ENCODE peak calls at places on chromosomes 6 and 20, in eight cellular contexts. S, T, B, M, V, D, E and O are unnamed samples.
A peak's percentile ranks its signal among the peaks of the same experiment; 100 is the strongest.

GRCh38 chr6:81561731-81562130 is 190.8 kb downstream of the TENT5A start:
- DNase-seq in B (no peak), S (no peak), E (no peak), M (peak; percentile 18), D (no peak), T (no peak), V (no peak), O (no peak)

GRCh38 chr20:23133560-23133998 is 47.5 kb upstream of the CD93 start:
- DNase-seq in V (no peak), M (no peak), B (no peak), T (no peak), S (no peak), D (no peak), E (no peak), O (no peak)

GRCh38 chr6:87968435-87969278 is 79.0 kb upstream of the SPACA1 start:
- DNase-seq in V (no peak), E (no peak), B (no peak), M (no peak), D (no peak), T (peak; percentile 47), S (no peak), O (no peak)

GRCh38 chr6:136994782-136995181 is 50.0 kb downstream of the IL20RA start:
- DNase-seq in D (no peak), T (no peak), S (peak; percentile 12), B (no peak), V (no peak), M (no peak), E (no peak), O (no peak)

GRCh38 chr6:3726421-3726820 is 25.1 kb downstream of the PXDC1 start:
- DNase-seq in T (no peak), B (no peak), E (no peak), V (no peak), S (no peak), M (no peak), D (no peak), O (no peak)

GRCh38 chr6:43939281-43940070 is 169.5 kb downstream of the VEGFA start:
- DNase-seq in T (no peak), M (no peak), D (no peak), V (no peak), S (no peak), E (no peak), B (no peak), O (no peak)

GRCh38 chr6:122107256-122107655 is 292.2 kb upstream of the HSF2 start:
- DNase-seq in V (no peak), M (no peak), B (no peak), T (no peak), S (no peak), E (no peak), D (no peak), O (no peak)

GRCh38 chr20:61288331-61288784 is 36.3 kb downstream of the CDH4 start:
- DNase-seq in T (no peak), M (no peak), E (no peak), V (no peak), B (no peak), S (no peak), D (no peak), O (no peak)

GRCh38 chr6:112253505-112253841 is 894 bp downstream of the LAMA4 start:
- DNase-seq in V (no peak), T (peak; percentile 17), D (no peak), S (no peak), E (no peak), M (no peak), B (no peak), O (no peak)

GRCh38 chr6:161351855-161352254 is 78.0 kb upstream of the AGPAT4 start:
- DNase-seq in E (no peak), B (no peak), S (no peak), V (no peak), D (no peak), T (no peak), M (no peak), O (no peak)

GRCh38 chr6:45608252-45608911 is 230.6 kb upstream of the SUPT3H start:
- DNase-seq in E (no peak), B (no peak), M (peak; percentile 15), D (no peak), V (peak; percentile 40), T (no peak), S (no peak), O (no peak)

GRCh38 chr6:12339808-12340487 is 49.8 kb downstream of the EDN1 start:
- DNase-seq in S (no peak), T (no peak), V (no peak), B (no peak), D (no peak), M (no peak), E (no peak), O (no peak)

DNA sequence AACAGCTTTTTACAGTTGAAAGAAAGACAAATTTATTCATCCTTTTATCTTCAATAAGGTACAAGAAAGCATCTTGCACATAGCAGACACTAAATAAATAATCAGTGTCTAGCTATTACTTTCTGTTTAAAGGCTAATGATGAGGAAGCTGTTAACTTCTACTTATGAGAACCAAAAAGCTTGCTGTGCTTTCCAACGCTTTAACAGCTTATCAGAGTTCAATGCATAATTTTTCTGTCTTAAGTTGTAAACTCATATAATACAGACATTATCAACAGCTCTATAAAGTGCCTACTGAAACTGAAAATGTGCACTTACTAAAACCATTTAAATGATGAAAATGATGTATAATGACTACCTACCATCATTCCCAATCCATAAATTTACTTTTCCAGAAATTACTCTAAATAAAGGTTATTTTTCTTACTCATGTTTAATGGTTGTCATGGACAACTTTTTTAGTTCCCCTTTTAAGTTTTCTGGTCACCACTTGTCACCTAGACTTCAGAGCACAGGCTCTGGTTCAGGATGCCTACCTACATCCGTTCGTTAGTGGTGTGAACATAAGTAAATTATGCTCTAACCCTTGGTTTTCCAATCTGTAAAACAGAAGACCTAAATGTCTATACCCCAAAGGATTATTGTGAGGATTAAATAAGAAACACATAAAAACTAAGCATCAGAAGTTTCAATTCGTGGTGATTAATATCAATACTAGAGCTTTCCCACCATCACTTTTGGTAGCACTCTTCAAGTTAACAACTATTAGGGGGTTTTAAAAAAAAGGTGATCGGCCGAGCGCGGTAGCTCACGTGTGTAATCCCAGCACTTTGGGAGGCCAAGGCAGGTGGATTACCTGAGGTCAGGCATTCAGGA is 8.0 kb downstream of the PNISR start:
- DNase-seq in T (no peak), D (no peak), V (no peak), E (no peak), B (no peak), M (no peak), S (no peak), O (no peak)
- H3K4me1 ChIP-seq in T (no peaks in the 10 kb centered on the region), D (peaks cover 62% of the 10 kb centered on the region), V (peaks cover 7% of the 10 kb centered on the region), E (peaks cover 61% of the 10 kb centered on the region), B (peaks cover 5% of the 10 kb centered on the region), M (no peaks in the 10 kb centered on the region), S (peaks cover 4% of the 10 kb centered on the region), O (peaks cover 89% of the 10 kb centered on the region)

GRCh38 chr20:32995802-32996201 is 8.4 kb downstream of the SUN5 start:
- DNase-seq in B (no peak), V (no peak), D (no peak), M (no peak), S (no peak), T (no peak), E (no peak), O (no peak)
- TF ChIP-seq CTCF in B (peak; percentile 30), V (no peak), D (no peak), M (no peak), S (no peak), T (peak; percentile 47), E (no peak), O (no peak)

GRCh38 chr6:36678488-36679042 is at the start of gene CDKN1A:
- DNase-seq in E (peak; percentile 96), V (peak; percentile 95), S (peak; percentile 86), B (no peak), D (peak; percentile 57), M (peak; percentile 93), T (peak; percentile 97), O (peak; percentile 86)

GRCh38 chr6:36679043-36679821 is 718 bp downstream of the CDKN1A start:
- DNase-seq in D (no peak), E (peak; percentile 95), T (peak; percentile 63), V (peak; percentile 82), M (peak; percentile 63), S (peak; percentile 55), B (no peak), O (peak; percentile 69)

GRCh38 chr6:36677059-36677749 is 1.3 kb upstream of the CDKN1A start:
- DNase-seq in T (no peak), M (no peak), B (no peak), S (no peak), D (no peak), V (no peak), E (no peak), O (no peak)

GRCh38 chr6:36676142-36677058 is 2.1 kb upstream of the CDKN1A start:
- DNase-seq in T (peak; percentile 26), M (peak; percentile 66), B (no peak), E (no peak), S (no peak), D (no peak), V (no peak), O (no peak)

DNA sequence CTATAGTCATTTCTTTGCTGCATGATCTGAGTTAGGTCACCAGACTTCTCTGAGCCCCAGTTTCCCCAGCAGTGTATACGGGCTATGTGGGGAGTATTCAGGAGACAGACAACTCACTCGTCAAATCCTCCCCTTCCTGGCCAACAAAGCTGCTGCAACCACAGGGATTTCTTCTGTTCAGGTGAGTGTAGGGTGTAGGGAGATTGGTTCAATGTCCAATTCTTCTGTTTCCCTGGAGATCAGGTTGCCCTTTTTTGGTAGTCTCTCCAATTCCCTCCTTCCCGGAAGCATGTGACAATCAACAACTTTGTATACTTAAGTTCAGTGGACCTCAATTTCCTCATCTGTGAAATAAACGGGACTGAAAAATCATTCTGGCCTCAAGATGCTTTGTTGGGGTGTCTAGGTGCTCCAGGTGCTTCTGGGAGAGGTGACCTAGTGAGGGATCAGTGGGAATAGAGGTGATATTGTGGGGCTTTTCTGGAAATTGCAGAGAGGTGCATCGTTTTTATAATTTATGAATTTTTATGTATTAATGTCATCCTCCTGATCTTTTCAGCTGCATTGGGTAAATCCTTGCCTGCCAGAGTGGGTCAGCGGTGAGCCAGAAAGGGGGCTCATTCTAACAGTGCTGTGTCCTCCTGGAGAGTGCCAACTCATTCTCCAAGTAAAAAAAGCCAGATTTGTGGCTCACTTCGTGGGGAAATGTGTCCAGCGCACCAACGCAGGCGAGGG is 594 bp upstream of the CDKN1A start:
- DNase-seq in E (no peak), T (no peak), S (no peak), V (no peak), M (no peak), D (no peak), B (no peak), O (no peak)
- H3K4me3 ChIP-seq in E (peak overlapping the region; percentile 91), T (peak overlapping the region; percentile 65), S (peak overlapping the region; percentile 29), V (peak overlapping the region; percentile 81), M (no peak overlapping the region), D (peak overlapping the region; percentile 78), B (peak overlapping the region; percentile 89), O (peak overlapping the region; percentile 95)

GRCh38 chr6:80338201-80338836 is 231.8 kb downstream of the BCKDHB start:
- DNase-seq in M (peak; percentile 54), E (peak; percentile 77), S (peak; percentile 57), T (peak; percentile 90), D (peak; percentile 52), V (peak; percentile 69), B (peak; percentile 12), O (no peak)

GRCh38 chr6:80333342-80333741 is 226.9 kb downstream of the BCKDHB start:
- DNase-seq in T (no peak), B (no peak), E (no peak), S (no peak), V (no peak), D (no peak), M (no peak), O (no peak)

GRCh38 chr6:80332013-80332412 is 225.5 kb downstream of the BCKDHB start:
- DNase-seq in M (no peak), E (no peak), T (no peak), S (no peak), B (no peak), D (no peak), V (no peak), O (no peak)

GRCh38 chr6:80336906-80337305 is 230.4 kb downstream of the BCKDHB start:
- DNase-seq in T (no peak), S (no peak), V (no peak), D (no peak), M (no peak), B (no peak), E (no peak), O (no peak)

GRCh38 chr6:80335061-80335660 is 228.7 kb downstream of the BCKDHB start:
- DNase-seq in T (no peak), M (peak; percentile 28), E (no peak), D (no peak), V (no peak), S (no peak), B (no peak), O (no peak)
- H3K4me1 ChIP-seq in T (peaks cover 65% of the 10 kb centered on the region), M (no peaks in the 10 kb centered on the region), E (peaks cover 5% of the 10 kb centered on the region), D (no peaks in the 10 kb centered on the region), V (no peaks in the 10 kb centered on the region), S (no peaks in the 10 kb centered on the region), B (no peaks in the 10 kb centered on the region), O (no peaks in the 10 kb centered on the region)